ENCODE peak calls at places on chromosomes 11 and 22, in six cellular contexts. Y, V, E, P, G and M are unnamed samples.
A peak's percentile ranks its signal among the peaks of the same experiment; 100 is the strongest.

GRCh38 chr11:61972796-61973602 is 5.6 kb upstream of the FTH1 start:
- DNase-seq in V (no peak), Y (no peak), E (no peak), P (no peak), G (peak; percentile 57), M (no peak)

GRCh38 chr11:8252946-8253345 is 10.7 kb downstream of the LMO1 start:
- DNase-seq in P (no peak), V (no peak), E (no peak), Y (no peak), G (peak; percentile 9), M (no peak)

GRCh38 chr11:57425565-57426438 is 1.1 kb downstream of the SLC43A3 start:
- DNase-seq in G (peak; percentile 84), P (no peak), E (peak; percentile 65), Y (no peak), V (peak; percentile 86), M (no peak)

GRCh38 chr11:120441592-120441991 is 70.0 kb upstream of the GRIK4 start:
- DNase-seq in P (no peak), V (no peak), E (no peak), Y (no peak), G (no peak), M (no peak)

GRCh38 chr22:45758603-45759002 is 87.0 kb downstream of the ATXN10 start:
- DNase-seq in Y (no peak), V (no peak), P (no peak), E (no peak), G (no peak), M (no peak)

GRCh38 chr11:66967670-66968425 is 7.3 kb upstream of the C11orf86 start:
- DNase-seq in P (no peak), Y (no peak), G (peak; percentile 41), V (peak; percentile 66), E (no peak), M (no peak)

GRCh38 chr11:76781861-76782500 is 1.2 kb upstream of the TSKU start:
- DNase-seq in E (no peak), Y (no peak), P (no peak), G (no peak), V (no peak), M (no peak)

GRCh38 chr11:14643697-14644395 is at the start of gene PDE3B:
- DNase-seq in G (peak; percentile 50), V (peak; percentile 77), P (peak; percentile 59), E (peak; percentile 84), Y (peak; percentile 72), M (peak; percentile 83)

GRCh38 chr11:129729823-129730222 is 85.8 kb upstream of the TMEM45B start:
- DNase-seq in G (no peak), V (no peak), E (no peak), Y (no peak), P (no peak), M (no peak)

GRCh38 chr22:36323855-36324331 is 63.9 kb downstream of the MYH9 start:
- DNase-seq in E (peak; percentile 77), G (peak; percentile 71), Y (no peak), V (peak; percentile 88), P (no peak), M (no peak)

GRCh38 chr22:36323182-36323854 is 64.4 kb downstream of the MYH9 start:
- DNase-seq in E (peak; percentile 73), V (peak; percentile 93), G (peak; percentile 85), Y (no peak), P (no peak), M (no peak)

GRCh38 chr22:36322602-36322915 is 65.2 kb downstream of the MYH9 start:
- DNase-seq in P (no peak), V (no peak), Y (no peak), E (no peak), G (no peak), M (no peak)

GRCh38 chr22:36325163-36326031 is 62.4 kb downstream of the MYH9 start:
- DNase-seq in V (peak; percentile 84), G (peak; percentile 79), P (no peak), Y (no peak), E (no peak), M (no peak)

DNA sequence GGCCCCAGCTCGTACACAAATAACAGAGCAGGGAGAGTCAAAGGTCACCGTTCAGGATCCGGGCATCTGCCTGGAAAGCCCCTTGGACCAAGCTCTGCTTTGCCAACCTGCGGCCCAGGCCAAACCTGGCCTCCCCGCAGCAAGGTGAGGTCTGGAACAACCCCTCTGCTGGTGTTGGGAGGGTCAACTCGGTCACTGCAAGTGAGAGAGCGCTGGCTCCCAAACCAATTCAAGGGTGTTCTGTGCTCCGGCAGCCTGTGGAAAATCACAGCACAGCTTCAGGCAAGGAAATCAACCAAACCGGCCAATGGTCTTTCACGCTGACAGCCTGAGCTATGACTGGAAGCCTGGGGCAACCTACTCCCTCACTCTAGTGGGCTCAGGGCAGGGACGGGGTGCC is 63.4 kb downstream of the MYH9 start:
- DNase-seq in P (no peak), E (no peak), V (no peak), Y (no peak), G (no peak), M (no peak)
- H3K4me3 ChIP-seq in P (no peak overlapping the region), E (peak overlapping the region; percentile 31), V (no peak overlapping the region), Y (no peak overlapping the region), G (no peak overlapping the region), M (no peak overlapping the region)

GRCh38 chr11:128517457-128518230 is 69.7 kb downstream of the ETS1 start:
- DNase-seq in E (no peak), G (no peak), V (no peak), Y (no peak), P (no peak), M (no peak)

GRCh38 chr11:128520206-128520885 is 67.0 kb downstream of the ETS1 start:
- DNase-seq in E (no peak), V (no peak), P (no peak), Y (no peak), G (no peak), M (no peak)

GRCh38 chr11:128516886-128517285 is 70.5 kb downstream of the ETS1 start:
- DNase-seq in G (no peak), E (no peak), V (no peak), Y (no peak), P (no peak), M (no peak)

GRCh38 chr11:128519353-128519752 is 68.0 kb downstream of the ETS1 start:
- DNase-seq in E (no peak), G (no peak), V (no peak), Y (no peak), P (no peak), M (no peak)

DNA sequence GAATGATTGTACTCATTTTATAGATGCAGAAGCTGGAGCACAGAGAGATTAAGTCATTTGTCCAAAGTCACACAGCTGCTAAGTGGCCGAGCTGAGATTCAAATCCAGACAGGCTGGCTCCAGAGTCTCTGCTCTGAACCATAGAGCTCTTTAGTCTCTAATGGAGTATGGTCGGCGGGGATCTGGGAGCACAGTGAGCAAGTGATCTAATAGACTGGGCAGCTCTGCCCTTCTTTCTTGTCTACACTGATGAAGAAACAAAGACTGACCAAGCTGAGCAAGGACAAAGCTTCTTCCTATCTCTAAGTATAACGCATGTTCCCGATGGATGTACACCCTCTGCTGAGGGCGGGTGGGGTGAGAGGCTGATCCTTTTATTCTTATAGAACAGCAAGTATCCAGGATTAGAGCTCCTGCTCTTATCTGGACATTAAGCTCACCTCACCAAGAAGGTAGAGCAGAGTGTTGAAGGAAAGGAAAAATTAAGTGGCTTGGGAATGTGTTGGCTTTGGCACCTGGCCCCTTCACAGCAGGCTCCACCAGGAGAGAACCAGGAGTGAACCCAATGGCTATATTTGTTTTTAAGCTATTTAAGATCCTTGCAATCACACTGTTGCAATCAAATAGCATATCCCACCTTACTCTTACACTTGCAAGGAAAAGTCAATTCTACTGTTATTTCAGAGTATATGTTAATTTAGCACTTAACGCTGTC is 68.7 kb downstream of the ETS1 start:
- DNase-seq in P (no peak), G (no peak), Y (no peak), V (no peak), E (no peak), M (no peak)
- H3K27me3 ChIP-seq in P (no peaks in the 10 kb centered on the region), G (no peaks in the 10 kb centered on the region), Y (peaks cover 46% of the 10 kb centered on the region), V (no peaks in the 10 kb centered on the region), E (no peaks in the 10 kb centered on the region), M (no peaks in the 10 kb centered on the region)

DNA sequence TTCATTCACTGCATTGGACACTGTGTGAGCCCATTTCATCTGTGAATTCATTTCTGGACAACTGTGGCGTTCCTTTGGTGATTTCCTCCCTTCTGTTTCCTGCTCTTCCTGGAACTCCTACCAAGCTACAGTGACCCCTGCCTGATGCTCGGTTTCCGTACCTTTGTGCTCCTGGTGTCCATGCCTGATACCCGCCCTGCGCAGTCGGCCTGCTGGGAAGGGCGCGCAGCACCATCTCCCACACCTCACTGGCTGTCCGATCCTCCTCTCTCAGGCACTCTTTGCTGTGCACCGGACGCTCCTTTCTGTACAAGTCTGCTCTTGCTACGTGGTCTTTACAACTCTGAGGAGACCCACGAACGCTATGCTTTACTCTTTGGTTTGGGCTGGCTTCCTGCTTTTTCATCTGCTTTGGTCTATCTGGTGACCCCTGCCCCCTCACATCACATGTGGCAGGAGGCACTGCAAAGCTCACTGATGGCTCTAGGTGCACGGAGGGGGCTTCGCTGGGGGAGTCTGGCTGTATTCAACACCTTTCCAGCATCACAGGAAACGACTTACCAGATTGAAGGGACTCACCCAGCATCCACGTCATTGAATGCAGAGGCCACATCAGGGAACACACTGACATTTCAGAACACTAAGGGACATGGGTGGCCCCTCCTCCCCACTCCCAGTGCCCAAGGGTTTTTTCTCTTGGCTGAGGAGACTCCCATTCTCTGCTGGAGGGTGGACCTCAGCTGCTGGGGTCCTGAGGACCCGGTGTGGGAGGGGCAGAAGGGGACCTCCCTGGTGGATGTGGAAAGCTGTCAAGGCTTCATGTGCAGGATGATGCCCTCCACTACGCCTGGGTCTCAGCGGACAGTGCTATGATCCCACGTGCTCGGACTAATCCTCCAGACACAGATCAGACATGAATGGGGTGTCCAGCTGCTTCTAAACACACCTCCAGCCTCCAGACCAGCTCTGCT is 27.0 kb upstream of the MOB2 start:
- DNase-seq in E (peak; percentile 12), V (no peak), G (no peak), P (no peak), Y (no peak), M (peak; percentile 23)
- H3K27ac ChIP-seq in E (peak overlapping the region; percentile 47), V (no peak overlapping the region), G (peak overlapping the region; percentile 52), P (no peak overlapping the region), Y (no peak overlapping the region), M (no peak overlapping the region)

GRCh38 chr22:38872831-38873248 is 824 bp upstream of the CBX6 start:
- DNase-seq in Y (no peak), E (peak; percentile 76), G (peak; percentile 68), P (no peak), V (peak; percentile 73), M (peak; percentile 49)
- H3K4me3 ChIP-seq in Y (peak overlapping the region; percentile 85), E (peak overlapping the region; percentile 74), G (peak overlapping the region; percentile 93), P (peak overlapping the region; percentile 58), V (peak overlapping the region; percentile 64), M (peak overlapping the region; percentile 95)